ENCODE peak calls at places on chromosomes 5 and 9, in six cellular contexts. H is stimulated activated CD8-positive, alpha-beta memory T cell treated with anti-CD3 and anti-CD28 coated beads, Interleukin-7, amount 100 ng/mL, for 24 hours; Z is CD8-positive, alpha-beta memory T cell; O is GM12891; L is astrocyte of the spinal cord; E is naive thymus-derived CD8-positive, alpha-beta T cell. P is an unnamed sample.

GRCh38 chr5:135964670-135965320 is 10.0 kb upstream of the LECT2 start:
- DNase-seq in O (no peak), H (no peak), E (no peak), L (no peak), Z (no peak), P (no peak)

GRCh38 chr9:38278931-38279532 is 113.5 kb upstream of the ALDH1B1 start:
- DNase-seq in L (no peak), H (no peak), O (no peak), E (no peak), Z (no peak), P (no peak)

GRCh38 chr5:139808481-139809330 is 13.1 kb downstream of the PSD2 start:
- DNase-seq in H (no peak), O (peak), L (peak), Z (no peak), E (no peak), P (no peak)

GRCh38 chr9:130847306-130848217 is 12.5 kb downstream of the ABL1 start:
- DNase-seq in Z (no peak), L (peak), H (no peak), O (no peak), E (no peak), P (no peak)

GRCh38 chr5:115262066-115262404 is 642 bp downstream of the PGGT1B start:
- DNase-seq in H (no peak), O (peak), E (no peak), Z (no peak), L (peak), P (no peak)

GRCh38 chr9:27126682-27127081 is 17.7 kb downstream of the TEK start:
- DNase-seq in Z (no peak), O (no peak), H (no peak), E (no peak), L (no peak), P (no peak)

GRCh38 chr9:82124090-82124489 is 135.5 kb downstream of the SPATA31D1 start:
- DNase-seq in Z (no peak), H (no peak), O (no peak), E (no peak), L (peak), P (no peak)

GRCh38 chr5:52943285-52943684 is 45.9 kb upstream of the ITGA2 start:
- DNase-seq in Z (no peak), L (no peak), E (no peak), H (no peak), O (no peak), P (no peak)

GRCh38 chr5:58502032-58502431 is 10.8 kb downstream of the GAPT start:
- DNase-seq in O (no peak), L (no peak), H (no peak), Z (no peak), E (no peak), P (no peak)